ENCODE peak calls at places on chromosome 2, in eight cellular contexts. One of them, this sample, is unnamed.

GRCh38 chr2:233399306-233400225 is 45.3 kb downstream of the DGKD start:
- ATAC-seq in K562: no peak
- ATAC-seq in Panc1: peak
- ATAC-seq in HCT116: no peak
- ATAC-seq in upper lobe of left lung: no peak
- ATAC-seq in HepG2: peak
- ATAC-seq in GM23338: peak
- ATAC-seq in GM12878: no peak
- ATAC-seq in this sample: no peak

GRCh38 chr2:46718797-46719196 is 196.8 kb downstream of the MCFD2 start:
- ATAC-seq in HCT116: no peak
- ATAC-seq in upper lobe of left lung: no peak
- ATAC-seq in Panc1: no peak
- ATAC-seq in GM12878: no peak
- ATAC-seq in GM23338: no peak
- ATAC-seq in HepG2: no peak
- ATAC-seq in K562: no peak
- ATAC-seq in this sample: no peak

GRCh38 chr2:57959380-57959779 is 87.2 kb upstream of the VRK2 start:
- ATAC-seq in HCT116: no peak
- ATAC-seq in GM23338: peak
- ATAC-seq in K562: no peak
- ATAC-seq in HepG2: peak
- ATAC-seq in upper lobe of left lung: no peak
- ATAC-seq in GM12878: no peak
- ATAC-seq in Panc1: no peak
- ATAC-seq in this sample: no peak

GRCh38 chr2:226426292-226426736 is 373.3 kb downstream of the IRS1 start:
- ATAC-seq in GM12878: no peak
- ATAC-seq in K562: no peak
- ATAC-seq in upper lobe of left lung: no peak
- ATAC-seq in GM23338: no peak
- ATAC-seq in HCT116: peak
- ATAC-seq in HepG2: no peak
- ATAC-seq in Panc1: peak
- ATAC-seq in this sample: no peak

GRCh38 chr2:46269545-46270273 is 27.5 kb upstream of the EPAS1 start:
- ATAC-seq in HCT116: no peak
- ATAC-seq in K562: peak
- ATAC-seq in GM23338: no peak
- ATAC-seq in GM12878: peak
- ATAC-seq in HepG2: no peak
- ATAC-seq in Panc1: no peak
- ATAC-seq in upper lobe of left lung: peak
- ATAC-seq in this sample: no peak

GRCh38 chr2:111058264-111058663 is 62.5 kb upstream of the BCL2L11 start:
- ATAC-seq in K562: no peak
- ATAC-seq in GM23338: no peak
- ATAC-seq in HepG2: no peak
- ATAC-seq in upper lobe of left lung: no peak
- ATAC-seq in Panc1: no peak
- ATAC-seq in HCT116: no peak
- ATAC-seq in GM12878: no peak
- ATAC-seq in this sample: no peak

GRCh38 chr2:231287696-231288095 is 89.3 kb downstream of the ARMC9 start:
- ATAC-seq in HCT116: no peak
- ATAC-seq in upper lobe of left lung: no peak
- ATAC-seq in K562: no peak
- ATAC-seq in GM23338: no peak
- ATAC-seq in HepG2: no peak
- ATAC-seq in Panc1: no peak
- ATAC-seq in GM12878: no peak
- ATAC-seq in this sample: no peak

GRCh38 chr2:172774302-172774701 is 38.7 kb downstream of the RAPGEF4 start:
- ATAC-seq in HepG2: no peak
- ATAC-seq in upper lobe of left lung: no peak
- ATAC-seq in K562: no peak
- ATAC-seq in GM23338: no peak
- ATAC-seq in Panc1: no peak
- ATAC-seq in HCT116: no peak
- ATAC-seq in GM12878: no peak
- ATAC-seq in this sample: no peak

GRCh38 chr2:69588403-69588802 is 55.1 kb downstream of the AAK1 start:
- ATAC-seq in GM23338: no peak
- ATAC-seq in GM12878: no peak
- ATAC-seq in Panc1: no peak
- ATAC-seq in HepG2: no peak
- ATAC-seq in K562: no peak
- ATAC-seq in HCT116: no peak
- ATAC-seq in upper lobe of left lung: no peak
- ATAC-seq in this sample: no peak

GRCh38 chr2:230828272-230828961 is 36.3 kb upstream of the ITM2C start:
- ATAC-seq in K562: peak
- ATAC-seq in HepG2: no peak
- ATAC-seq in Panc1: no peak
- ATAC-seq in HCT116: no peak
- ATAC-seq in GM12878: peak
- ATAC-seq in GM23338: peak
- ATAC-seq in upper lobe of left lung: peak
- ATAC-seq in this sample: peak

GRCh38 chr2:12127639-12128038 is 381.2 kb downstream of the LPIN1 start:
- ATAC-seq in K562: no peak
- ATAC-seq in HCT116: no peak
- ATAC-seq in HepG2: no peak
- ATAC-seq in upper lobe of left lung: no peak
- ATAC-seq in GM12878: peak
- ATAC-seq in GM23338: no peak
- ATAC-seq in Panc1: no peak
- ATAC-seq in this sample: no peak

GRCh38 chr2:156064540-156064939 is 268.0 kb downstream of the NR4A2 start:
- ATAC-seq in upper lobe of left lung: no peak
- ATAC-seq in GM12878: no peak
- ATAC-seq in Panc1: no peak
- ATAC-seq in HepG2: no peak
- ATAC-seq in HCT116: no peak
- ATAC-seq in GM23338: no peak
- ATAC-seq in K562: no peak
- ATAC-seq in this sample: no peak

GRCh38 chr2:26002617-26003310 is 20.5 kb upstream of the KIF3C start:
- ATAC-seq in GM23338: no peak
- ATAC-seq in HepG2: no peak
- ATAC-seq in GM12878: peak
- ATAC-seq in Panc1: peak
- ATAC-seq in HCT116: no peak
- ATAC-seq in upper lobe of left lung: peak
- ATAC-seq in K562: no peak
- ATAC-seq in this sample: peak

GRCh38 chr2:158098171-158098570 is 3.5 kb upstream of the UPP2 start:
- ATAC-seq in upper lobe of left lung: no peak
- ATAC-seq in K562: no peak
- ATAC-seq in HepG2: no peak
- ATAC-seq in GM23338: peak
- ATAC-seq in GM12878: no peak
- ATAC-seq in HCT116: no peak
- ATAC-seq in Panc1: no peak
- ATAC-seq in this sample: no peak

GRCh38 chr2:41736105-41736567 is 311.7 kb upstream of the PKDCC start:
- ATAC-seq in GM23338: no peak
- ATAC-seq in Panc1: no peak
- ATAC-seq in K562: no peak
- ATAC-seq in HCT116: no peak
- ATAC-seq in GM12878: peak
- ATAC-seq in HepG2: no peak
- ATAC-seq in upper lobe of left lung: peak
- ATAC-seq in this sample: no peak

GRCh38 chr2:176291768-176292393 is 22.6 kb downstream of the MTX2 start:
- ATAC-seq in HCT116: peak
- ATAC-seq in K562: peak
- ATAC-seq in Panc1: no peak
- ATAC-seq in GM12878: peak
- ATAC-seq in upper lobe of left lung: no peak
- ATAC-seq in HepG2: peak
- ATAC-seq in GM23338: peak
- ATAC-seq in this sample: no peak

GRCh38 chr2:50995610-50996009 is 36.3 kb downstream of the NRXN1 start:
- ATAC-seq in GM23338: no peak
- ATAC-seq in Panc1: no peak
- ATAC-seq in HCT116: no peak
- ATAC-seq in K562: no peak
- ATAC-seq in upper lobe of left lung: no peak
- ATAC-seq in GM12878: no peak
- ATAC-seq in HepG2: no peak
- ATAC-seq in this sample: no peak

GRCh38 chr2:161415467-161416293 is 417 bp upstream of the TBR1 start:
- ATAC-seq in HCT116: no peak
- ATAC-seq in K562: no peak
- ATAC-seq in GM12878: no peak
- ATAC-seq in upper lobe of left lung: no peak
- ATAC-seq in HepG2: no peak
- ATAC-seq in Panc1: no peak
- ATAC-seq in GM23338: no peak
- ATAC-seq in this sample: no peak

GRCh38 chr2:230684222-230685164 is 28.1 kb upstream of the CAB39 start:
- ATAC-seq in Panc1: peak
- ATAC-seq in GM12878: no peak
- ATAC-seq in upper lobe of left lung: no peak
- ATAC-seq in GM23338: no peak
- ATAC-seq in K562: no peak
- ATAC-seq in HCT116: peak
- ATAC-seq in HepG2: peak
- ATAC-seq in this sample: no peak

GRCh38 chr2:70043252-70043875 is 43.9 kb upstream of the PCBP1 start:
- ATAC-seq in Panc1: no peak
- ATAC-seq in HepG2: no peak
- ATAC-seq in K562: no peak
- ATAC-seq in GM12878: no peak
- ATAC-seq in HCT116: no peak
- ATAC-seq in upper lobe of left lung: peak
- ATAC-seq in GM23338: no peak
- ATAC-seq in this sample: no peak

GRCh38 chr2:179272406-179273192 is 8.0 kb upstream of the SESTD1 start:
- ATAC-seq in Panc1: no peak
- ATAC-seq in HepG2: peak
- ATAC-seq in upper lobe of left lung: peak
- ATAC-seq in GM12878: no peak
- ATAC-seq in GM23338: no peak
- ATAC-seq in K562: no peak
- ATAC-seq in HCT116: no peak
- ATAC-seq in this sample: peak
- TF ChIP-seq POLR2AphosphoS5 in Panc1: no peak
- TF ChIP-seq POLR2AphosphoS5 in HepG2: no peak
- TF ChIP-seq POLR2AphosphoS5 in upper lobe of left lung: no peak
- TF ChIP-seq POLR2AphosphoS5 in GM12878: no peak
- TF ChIP-seq POLR2AphosphoS5 in GM23338: no peak
- TF ChIP-seq POLR2AphosphoS5 in K562: no peak
- TF ChIP-seq POLR2AphosphoS5 in HCT116: no peak
- TF ChIP-seq POLR2AphosphoS5 in this sample: peak

DNA sequence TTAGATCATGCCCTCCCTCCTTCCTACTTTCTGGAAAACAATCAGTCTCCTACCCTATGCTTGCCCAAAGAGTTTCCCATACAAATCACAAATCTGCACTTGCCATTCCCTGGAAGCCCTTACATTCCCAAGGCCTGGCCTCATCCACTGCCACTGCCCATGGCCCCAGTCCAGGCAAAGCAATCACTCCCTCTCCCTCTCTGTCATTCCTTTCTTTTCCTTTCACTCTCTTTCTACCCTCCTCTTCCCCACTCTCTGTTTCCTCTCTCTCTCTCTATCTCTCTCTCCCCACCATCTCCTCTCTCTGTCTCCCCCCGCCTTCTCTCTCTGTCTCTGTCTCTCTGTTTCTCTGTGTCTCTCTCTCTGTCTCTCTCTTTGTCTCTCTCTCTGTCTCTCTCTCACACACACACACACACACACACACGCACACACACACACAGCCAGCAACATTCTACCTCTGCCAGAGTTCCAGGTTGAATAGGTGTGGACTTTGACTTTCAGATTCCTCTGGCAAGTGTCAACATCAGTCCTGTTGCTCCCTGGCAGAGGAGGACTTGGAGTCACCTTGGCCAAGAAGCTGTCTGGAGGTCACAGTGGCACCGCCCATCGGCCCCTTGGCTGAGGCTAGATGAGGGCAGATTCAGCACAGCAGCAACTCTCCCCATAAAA is 43.7 kb upstream of the NAT8 start:
- ATAC-seq in HepG2: peak
- ATAC-seq in GM12878: no peak
- ATAC-seq in Panc1: no peak
- ATAC-seq in K562: no peak
- ATAC-seq in HCT116: no peak
- ATAC-seq in GM23338: no peak
- ATAC-seq in upper lobe of left lung: no peak
- ATAC-seq in this sample: no peak
- TF ChIP-seq POLR2AphosphoS5 in HepG2: no peak
- TF ChIP-seq POLR2AphosphoS5 in GM12878: no peak
- TF ChIP-seq POLR2AphosphoS5 in Panc1: no peak
- TF ChIP-seq POLR2AphosphoS5 in K562: no peak
- TF ChIP-seq POLR2AphosphoS5 in HCT116: no peak
- TF ChIP-seq POLR2AphosphoS5 in GM23338: no peak
- TF ChIP-seq POLR2AphosphoS5 in upper lobe of left lung: no peak
- TF ChIP-seq POLR2AphosphoS5 in this sample: no peak

GRCh38 chr2:3405308-3405707 is 25.8 kb downstream of the TRAPPC12 start:
- ATAC-seq in GM12878: no peak
- ATAC-seq in GM23338: no peak
- ATAC-seq in HepG2: no peak
- ATAC-seq in HCT116: no peak
- ATAC-seq in Panc1: no peak
- ATAC-seq in upper lobe of left lung: no peak
- ATAC-seq in K562: no peak
- ATAC-seq in this sample: no peak
- TF ChIP-seq POLR2AphosphoS5 in GM12878: no peak
- TF ChIP-seq POLR2AphosphoS5 in GM23338: no peak
- TF ChIP-seq POLR2AphosphoS5 in HepG2: no peak
- TF ChIP-seq POLR2AphosphoS5 in HCT116: no peak
- TF ChIP-seq POLR2AphosphoS5 in Panc1: no peak
- TF ChIP-seq POLR2AphosphoS5 in upper lobe of left lung: no peak
- TF ChIP-seq POLR2AphosphoS5 in K562: no peak
- TF ChIP-seq POLR2AphosphoS5 in this sample: no peak

DNA sequence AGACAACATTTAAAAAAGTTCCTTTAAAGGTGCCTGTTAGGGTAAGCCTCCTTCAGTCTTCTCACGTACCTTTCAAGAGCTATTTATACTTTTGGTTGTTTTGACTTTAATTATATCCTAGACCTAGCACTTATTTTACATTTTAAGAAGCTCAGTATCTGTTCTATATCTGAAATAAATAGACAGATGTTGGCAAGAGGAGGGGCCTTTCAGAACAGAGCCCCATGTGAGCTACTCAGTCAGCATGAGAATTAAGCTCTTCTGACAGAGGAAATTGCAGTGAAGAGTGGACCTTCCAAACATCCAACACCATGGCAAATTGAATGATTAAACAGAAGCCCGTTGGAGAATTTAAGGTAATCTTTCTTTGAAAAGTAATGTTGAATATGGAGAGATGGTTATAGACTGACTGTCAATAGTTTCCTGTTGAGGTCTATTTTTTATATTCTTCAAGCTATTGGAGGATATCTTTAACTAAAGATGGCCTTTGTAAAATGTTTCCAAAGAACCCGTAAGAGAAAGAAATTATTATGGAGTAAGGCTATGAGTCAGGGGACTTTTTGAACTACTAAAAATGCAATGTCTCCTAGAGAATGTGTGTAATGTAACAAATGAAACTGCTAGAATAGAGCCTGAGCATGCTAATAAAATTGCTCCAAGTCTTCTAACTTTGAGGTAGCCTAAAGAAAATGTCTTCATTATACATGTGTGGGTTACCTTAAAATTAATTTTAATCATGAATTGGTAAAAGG is 17.3 kb downstream of the NYAP2 start:
- ATAC-seq in upper lobe of left lung: no peak
- ATAC-seq in GM12878: no peak
- ATAC-seq in HepG2: no peak
- ATAC-seq in GM23338: no peak
- ATAC-seq in HCT116: no peak
- ATAC-seq in Panc1: no peak
- ATAC-seq in K562: no peak
- ATAC-seq in this sample: no peak
- TF ChIP-seq POLR2AphosphoS5 in upper lobe of left lung: no peak
- TF ChIP-seq POLR2AphosphoS5 in GM12878: no peak
- TF ChIP-seq POLR2AphosphoS5 in HepG2: no peak
- TF ChIP-seq POLR2AphosphoS5 in GM23338: no peak
- TF ChIP-seq POLR2AphosphoS5 in HCT116: no peak
- TF ChIP-seq POLR2AphosphoS5 in Panc1: no peak
- TF ChIP-seq POLR2AphosphoS5 in K562: no peak
- TF ChIP-seq POLR2AphosphoS5 in this sample: no peak

This sample was measured in gastroesophageal sphincter.